ENCODE peak calls at places on chromosomes 11 and 22, in seven cellular contexts. U is RWPE2; Q is H4; T is activated gamma-delta T cell treated with anti-CD3 and anti-CD28 coated beads, Interleukin-2, amount 50 U/mL, for 16 hours; Z is amniotic epithelial cell; P is neural crest cell; H is AG20443. S is an unnamed sample.
A peak's percentile ranks its signal among the peaks of the same experiment; 100 is the strongest.

GRCh38 chr11:125401746-125402145 is 94.3 kb downstream of the FEZ1 start:
- DNase-seq in U (no peak), Q (no peak), T (no peak), Z (peak; percentile 71), P (no peak), H (no peak), S (no peak)

GRCh38 chr22:23325183-23325582 is 144.9 kb downstream of the BCR start:
- DNase-seq in U (no peak), Q (no peak), T (no peak), Z (no peak), P (no peak), H (no peak), S (no peak)

GRCh38 chr11:45399166-45399565 is 113.0 kb upstream of the SYT13 start:
- DNase-seq in U (no peak), Q (no peak), T (no peak), Z (no peak), P (no peak), H (no peak), S (no peak)

GRCh38 chr22:21593406-21594232 is 26.1 kb downstream of the UBE2L3 start:
- DNase-seq in U (no peak), Q (no peak), T (no peak), Z (no peak), P (peak; percentile 11), H (no peak), S (no peak)

GRCh38 chr11:112174789-112175595 is at the start of gene BCO2:
- DNase-seq in U (peak; percentile 81), Q (peak; percentile 67), T (no peak), Z (peak; percentile 89), P (peak; percentile 66), H (peak; percentile 82), S (peak; percentile 68)

GRCh38 chr11:119671048-119671447 is 58.0 kb downstream of the NECTIN1 start:
- DNase-seq in U (no peak), Q (no peak), T (no peak), Z (peak; percentile 58), P (no peak), H (peak; percentile 77), S (no peak)

GRCh38 chr11:3836903-3837302 is 3.9 kb downstream of the RHOG start:
- DNase-seq in U (no peak), Q (no peak), T (no peak), Z (no peak), P (no peak), H (no peak), S (no peak)

GRCh38 chr11:72829884-72830533 is 15.8 kb downstream of the ATG16L2 start:
- DNase-seq in U (no peak), Q (no peak), T (no peak), Z (no peak), P (no peak), H (no peak), S (no peak)

GRCh38 chr11:63920870-63921417 is 4.0 kb upstream of the RCOR2 start:
- DNase-seq in U (no peak), Q (no peak), T (no peak), Z (no peak), P (no peak), H (no peak), S (no peak)

GRCh38 chr22:19353363-19354131 is 62.0 kb upstream of the CLTCL1 start:
- DNase-seq in U (no peak), Q (no peak), T (no peak), Z (no peak), P (no peak), H (peak; percentile 5), S (no peak)

GRCh38 chr22:31085493-31085824 is 4.3 kb downstream of the SMTN start:
- DNase-seq in U (peak; percentile 49), Q (no peak), T (no peak), Z (no peak), P (peak; percentile 55), H (no peak), S (no peak)

GRCh38 chr11:36149538-36150242 is 139.5 kb downstream of the COMMD9 start:
- DNase-seq in U (peak; percentile 96), Q (peak; percentile 99), T (no peak), Z (peak; percentile 98), P (no peak), H (peak; percentile 96), S (peak; percentile 95)

GRCh38 chr11:126416542-126417090 is 61.1 kb downstream of the ST3GAL4 start:
- DNase-seq in U (no peak), Q (no peak), T (peak; percentile 52), Z (peak; percentile 76), P (no peak), H (peak; percentile 98), S (no peak)

GRCh38 chr11:58286249-58286648 is 18.2 kb upstream of the OR10W1 start:
- DNase-seq in U (no peak), Q (peak; percentile 12), T (no peak), Z (peak; percentile 33), P (no peak), H (peak; percentile 52), S (no peak)

GRCh38 chr11:69010361-69010891 is 2.6 kb downstream of the MRGPRF start:
- DNase-seq in U (no peak), Q (no peak), T (no peak), Z (no peak), P (no peak), H (no peak), S (no peak)

GRCh38 chr11:46237248-46238077 is 40.0 kb upstream of the CREB3L1 start:
- DNase-seq in U (peak; percentile 79), Q (peak; percentile 87), T (peak; percentile 17), Z (peak; percentile 92), P (peak; percentile 27), H (peak; percentile 88), S (peak; percentile 89)

GRCh38 chr11:416757-417621 is 2.2 kb upstream of the SIGIRR start:
- DNase-seq in U (no peak), Q (no peak), T (no peak), Z (no peak), P (no peak), H (peak; percentile 68), S (no peak)

GRCh38 chr11:1194977-1195689 is 27.7 kb upstream of the MUC5B start:
- DNase-seq in U (peak; percentile 65), Q (no peak), T (no peak), Z (no peak), P (no peak), H (no peak), S (peak; percentile 30)

GRCh38 chr22:43901976-43902643 is 10.3 kb upstream of the PNPLA5 start:
- DNase-seq in U (no peak), Q (peak; percentile 93), T (no peak), Z (peak; percentile 91), P (no peak), H (peak; percentile 70), S (peak; percentile 84)

GRCh38 chr11:95256204-95256819 is 25.3 kb upstream of the SESN3 start:
- DNase-seq in U (no peak), Q (no peak), T (no peak), Z (peak; percentile 97), P (no peak), H (no peak), S (no peak)

GRCh38 chr11:33967451-33967850 is 75.6 kb upstream of the LMO2 start:
- DNase-seq in U (no peak), Q (no peak), T (no peak), Z (no peak), P (no peak), H (no peak), S (no peak)

GRCh38 chr11:112255075-112255739 is 5.5 kb downstream of the PLET1 start:
- DNase-seq in U (no peak), Q (peak; percentile 55), T (no peak), Z (peak; percentile 63), P (no peak), H (peak; percentile 62), S (peak; percentile 20)

GRCh38 chr11:17601206-17602075 is 54.4 kb downstream of the OTOG start:
- DNase-seq in U (no peak), Q (peak; percentile 45), T (no peak), Z (no peak), P (no peak), H (peak; percentile 8), S (no peak)

GRCh38 chr11:122706261-122706660 is 50.7 kb downstream of the UBASH3B start:
- DNase-seq in U (no peak), Q (no peak), T (no peak), Z (peak; percentile 83), P (no peak), H (peak; percentile 42), S (no peak)

GRCh38 chr22:42180349-42180842 is 49.8 kb upstream of the CYP2D6 start:
- DNase-seq in U (no peak), Q (no peak), T (no peak), Z (peak; percentile 27), P (no peak), H (no peak), S (no peak)

GRCh38 chr22:39719559-39720450 is 149.3 kb downstream of the CACNA1I start:
- DNase-seq in U (no peak), Q (no peak), T (no peak), Z (no peak), P (no peak), H (no peak), S (no peak)

GRCh38 chr11:134418119-134418840 is 6.2 kb upstream of the B3GAT1 start:
- DNase-seq in U (no peak), Q (no peak), T (no peak), Z (no peak), P (peak; percentile 30), H (no peak), S (no peak)

GRCh38 chr22:37366601-37367000 is 60.7 kb downstream of the ELFN2 start:
- DNase-seq in U (no peak), Q (no peak), T (no peak), Z (no peak), P (no peak), H (no peak), S (no peak)